ENCODE peak calls at places on chromosomes 3 and 15, in five cellular contexts. J, S, T, M and B are unnamed samples.
A peak's percentile ranks its signal among the peaks of the same experiment; 100 is the strongest.

GRCh38 chr3:146241523-146242240 is 9.2 kb downstream of the PLSCR4 start:
- DNase-seq in J (peak; percentile 96), S (no peak), T (no peak), M (peak; percentile 88), B (peak; percentile 33)

GRCh38 chr15:88615303-88616107 is 5.6 kb upstream of the AEN start:
- DNase-seq in J (no peak), S (no peak), T (no peak), M (no peak), B (no peak)

GRCh38 chr15:43966646-43967045 is 139.8 kb downstream of the WDR76 start:
- DNase-seq in J (peak; percentile 33), S (no peak), T (no peak), M (no peak), B (no peak)

GRCh38 chr3:23108651-23109050 is 94.5 kb upstream of the UBE2E2 start:
- DNase-seq in J (no peak), S (no peak), T (no peak), M (no peak), B (no peak)

GRCh38 chr3:115239717-115240116 is 92.6 kb upstream of the ZBTB20 start:
- DNase-seq in J (peak; percentile 97), S (peak; percentile 85), T (no peak), M (peak; percentile 90), B (peak; percentile 92)

GRCh38 chr3:191393146-191393545 is 62.8 kb upstream of the UTS2B start:
- DNase-seq in J (no peak), S (no peak), T (no peak), M (peak; percentile 58), B (no peak)

GRCh38 chr3:127113571-127113891 is 79.4 kb upstream of the PRR23E start:
- DNase-seq in J (no peak), S (peak; percentile 34), T (no peak), M (no peak), B (no peak)

GRCh38 chr15:94185547-94186236 is 45.7 kb upstream of the MCTP2 start:
- DNase-seq in J (no peak), S (no peak), T (no peak), M (no peak), B (no peak)

GRCh38 chr15:40313531-40314398 is 6.0 kb upstream of the PLCB2 start:
- DNase-seq in J (no peak), S (no peak), T (no peak), M (no peak), B (peak; percentile 32)

GRCh38 chr3:51311055-51311454 is 74.0 kb upstream of the MANF start:
- DNase-seq in J (peak; percentile 49), S (no peak), T (no peak), M (peak; percentile 34), B (peak; percentile 36)

GRCh38 chr15:66860844-66861243 is 158.8 kb downstream of the SMAD6 start:
- DNase-seq in J (no peak), S (peak; percentile 43), T (no peak), M (no peak), B (peak; percentile 51)

GRCh38 chr3:31572605-31573459 is 40.1 kb downstream of the STT3B start:
- DNase-seq in J (no peak), S (no peak), T (no peak), M (no peak), B (no peak)

GRCh38 chr3:29334652-29335189 is 53.9 kb downstream of the RBMS3 start:
- DNase-seq in J (peak; percentile 34), S (no peak), T (no peak), M (no peak), B (no peak)

GRCh38 chr3:175266993-175267960 is 408.1 kb downstream of the NAALADL2 start:
- DNase-seq in J (peak; percentile 78), S (no peak), T (no peak), M (peak; percentile 14), B (peak; percentile 30)

GRCh38 chr3:36135863-36136262 is 244.4 kb upstream of the STAC start:
- DNase-seq in J (no peak), S (no peak), T (no peak), M (no peak), B (no peak)

GRCh38 chr3:142723665-142723967 is 218 bp upstream of the TRPC1 start:
- DNase-seq in J (no peak), S (no peak), T (no peak), M (no peak), B (no peak)

GRCh38 chr15:73074241-73074640 is 22.0 kb downstream of the NEO1 start:
- DNase-seq in J (no peak), S (no peak), T (no peak), M (no peak), B (no peak)

GRCh38 chr3:167493240-167493639 is 19.4 kb upstream of the SERPINI2 start:
- DNase-seq in J (no peak), S (no peak), T (no peak), M (no peak), B (no peak)

GRCh38 chr3:43162573-43163084 is 56.8 kb upstream of the POMGNT2 start:
- DNase-seq in J (no peak), S (no peak), T (no peak), M (no peak), B (no peak)

GRCh38 chr3:18442743-18443669 is 17.9 kb upstream of the SATB1 start:
- DNase-seq in J (no peak), S (no peak), T (no peak), M (no peak), B (no peak)

GRCh38 chr3:138227650-138228049 is 40.5 kb downstream of the ARMC8 start:
- DNase-seq in J (peak; percentile 91), S (no peak), T (no peak), M (peak; percentile 76), B (peak; percentile 26)

GRCh38 chr3:182713743-182714517 is 79.4 kb upstream of the ATP11B start:
- DNase-seq in J (peak; percentile 84), S (no peak), T (no peak), M (peak; percentile 88), B (peak; percentile 72)

GRCh38 chr15:100728371-100729201 is 126.2 kb downstream of the ASB7 start:
- DNase-seq in J (no peak), S (peak; percentile 81), T (no peak), M (no peak), B (no peak)

GRCh38 chr3:71566776-71567175 is 16.8 kb downstream of the FOXP1 start:
- DNase-seq in J (no peak), S (no peak), T (no peak), M (no peak), B (no peak)

GRCh38 chr15:36896949-36897348 is 203.4 kb downstream of the MEIS2 start:
- DNase-seq in J (no peak), S (no peak), T (no peak), M (no peak), B (no peak)

GRCh38 chr3:86985427-86985826 is 5.5 kb downstream of the VGLL3 start:
- DNase-seq in J (peak; percentile 37), S (no peak), T (no peak), M (no peak), B (no peak)

GRCh38 chr15:38069506-38069905 is 135.1 kb downstream of the TMCO5A start:
- DNase-seq in J (peak; percentile 95), S (peak; percentile 87), T (no peak), M (peak; percentile 80), B (peak; percentile 83)

GRCh38 chr15:42175671-42176070 is 19.2 kb upstream of the PLA2G4F start:
- DNase-seq in J (no peak), S (no peak), T (no peak), M (no peak), B (no peak)

GRCh38 chr3:164984947-164985346 is 93.3 kb downstream of the SI start:
- DNase-seq in J (no peak), S (no peak), T (no peak), M (no peak), B (no peak)

GRCh38 chr3:9769012-9769411 is 735 bp downstream of the CAMK1 start:
- DNase-seq in J (no peak), S (no peak), T (no peak), M (no peak), B (no peak)
- H3K4me3 ChIP-seq in J (peak overlapping the region; percentile 63), S (no peak overlapping the region), T (peak overlapping the region; percentile 78), M (no peak overlapping the region), B (peak overlapping the region; percentile 79)

GRCh38 chr15:96320703-96321421 is 9.6 kb upstream of the NR2F2 start:
- DNase-seq in J (peak; percentile 22), S (no peak), T (no peak), M (no peak), B (no peak)
- H3K4me3 ChIP-seq in J (no peak overlapping the region), S (peak overlapping the region; percentile 15), T (peak overlapping the region; percentile 62), M (no peak overlapping the region), B (peak overlapping the region; percentile 47)

DNA sequence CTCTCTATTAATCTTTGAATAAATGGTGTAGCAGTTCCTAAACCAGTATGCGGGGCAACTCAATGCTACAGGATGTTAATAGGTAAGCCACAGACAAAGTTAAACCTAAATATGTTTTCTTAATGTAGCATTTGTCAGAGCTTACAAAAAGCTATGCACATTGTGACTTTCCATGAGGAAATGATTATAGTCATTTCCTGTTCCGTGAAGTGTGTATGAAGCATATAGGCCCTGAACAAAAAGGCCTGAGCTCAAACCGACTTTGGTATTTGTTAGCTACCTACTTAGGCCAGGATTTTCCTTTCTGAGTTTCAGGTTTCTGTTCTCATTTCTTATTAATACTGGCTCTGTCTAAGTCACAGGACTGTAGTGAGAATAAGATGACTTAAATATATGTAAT is 14.2 kb downstream of the ZNF80 start:
- DNase-seq in J (peak; percentile 75), S (no peak), T (no peak), M (peak; percentile 36), B (peak; percentile 21)
- H3K4me3 ChIP-seq in J (no peak overlapping the region), S (no peak overlapping the region), T (no peak overlapping the region), M (no peak overlapping the region), B (no peak overlapping the region)

DNA sequence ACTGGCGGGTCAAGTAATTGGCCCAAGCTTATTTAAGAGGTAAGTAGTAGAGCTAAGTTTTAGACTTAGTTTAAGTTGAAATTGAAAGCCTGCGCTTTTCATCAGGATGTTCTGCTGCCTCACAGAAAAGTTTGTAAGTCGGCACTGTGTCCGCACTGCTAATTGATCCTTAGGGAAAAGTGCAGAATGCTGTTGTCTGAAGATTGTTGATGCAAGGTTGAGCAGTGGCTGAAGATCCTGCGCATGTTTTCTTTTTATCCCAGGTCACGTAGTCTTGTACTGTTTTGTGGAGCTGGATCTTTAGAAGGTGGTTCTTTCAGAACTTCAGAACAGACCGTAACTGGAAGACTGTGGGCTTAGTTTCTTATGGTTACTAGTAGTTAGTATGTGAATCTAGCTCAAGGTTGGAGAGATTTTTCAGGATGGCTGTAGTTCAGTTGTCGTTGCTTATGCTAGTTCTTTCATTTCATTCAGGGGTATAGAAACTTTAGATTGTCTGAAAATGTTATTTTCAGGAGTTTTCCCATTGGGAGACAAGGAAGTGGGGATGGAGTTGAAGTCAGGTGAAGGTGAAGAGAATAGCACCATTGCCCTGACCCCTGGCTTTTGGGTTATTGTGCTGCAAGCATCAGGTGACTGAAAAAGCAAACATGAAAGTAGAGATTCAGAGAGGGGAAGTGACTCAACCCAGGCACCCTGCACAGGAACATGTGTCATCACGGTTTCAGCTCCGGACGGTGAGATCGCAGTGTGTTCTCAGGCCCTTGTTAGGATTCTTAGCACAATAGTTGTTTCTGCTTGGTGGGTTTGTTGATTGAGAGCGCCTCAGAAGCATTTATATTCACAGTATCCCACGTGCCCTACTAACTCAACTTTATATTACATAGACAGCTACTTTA is 32.8 kb downstream of the AKAP13 start:
- DNase-seq in J (peak; percentile 97), S (peak; percentile 92), T (peak; percentile 10), M (peak; percentile 77), B (peak; percentile 74)
- H3K4me3 ChIP-seq in J (no peak overlapping the region), S (no peak overlapping the region), T (no peak overlapping the region), M (no peak overlapping the region), B (peak overlapping the region; percentile 25)

GRCh38 chr3:120448707-120449650 is 1.8 kb downstream of the FSTL1 start:
- DNase-seq in J (peak; percentile 87), S (no peak), T (no peak), M (peak; percentile 77), B (peak; percentile 97)
- H3K4me3 ChIP-seq in J (peak overlapping the region; percentile 79), S (no peak overlapping the region), T (peak overlapping the region; percentile 96), M (peak overlapping the region; percentile 98), B (peak overlapping the region; percentile 87)